ENCODE peak calls at places on chromosomes 3 and 15, in nine cellular contexts. F is cardiac muscle cell, J is AG09309, D is kidney epithelial cell, Z is A549, V is BJ, H is neural progenitor cell, W is SK-N-SH, R is sigmoid colon. M is an unnamed sample.

GRCh38 chr3:23959147-23959900 is 14.2 kb downstream of the NR1D2 start:
- DNase-seq in F (no peak), J (peak; percentile 63), D (peak; percentile 83), Z (peak; percentile 82), V (peak; percentile 91), H (no peak), W (no peak), R (no peak), M (no peak)

GRCh38 chr3:176430244-176430893 is 766.9 kb downstream of the TBL1XR1 start:
- DNase-seq in F (peak; percentile 38), J (peak; percentile 51), D (peak; percentile 5), Z (peak; percentile 5), V (peak; percentile 13), H (peak; percentile 33), W (peak; percentile 39), R (no peak), M (no peak)

GRCh38 chr3:49131576-49131975 is 1.3 kb downstream of the LAMB2 start:
- DNase-seq in F (no peak), J (no peak), D (no peak), Z (no peak), V (no peak), H (no peak), W (no peak), R (no peak), M (no peak)

GRCh38 chr15:35698978-35699377 is 153.0 kb upstream of the DPH6 start:
- DNase-seq in F (no peak), J (no peak), D (no peak), Z (no peak), V (no peak), H (no peak), W (no peak), R (no peak), M (no peak)

GRCh38 chr3:65619391-65620298 is 419.1 kb downstream of the MAGI1 start:
- DNase-seq in F (no peak), J (no peak), D (peak; percentile 10), Z (no peak), V (no peak), H (no peak), W (no peak), R (no peak), M (no peak)

GRCh38 chr15:48963524-48964113 is at the start of gene SHC4:
- DNase-seq in F (peak; percentile 67), J (peak; percentile 51), D (no peak), Z (peak; percentile 37), V (no peak), H (peak; percentile 85), W (peak; percentile 84), R (peak; percentile 87), M (peak; percentile 63)

GRCh38 chr15:85785887-85786777 is 8.6 kb downstream of the KLHL25 start:
- DNase-seq in F (no peak), J (no peak), D (no peak), Z (peak; percentile 83), V (no peak), H (no peak), W (no peak), R (no peak), M (no peak)

GRCh38 chr3:190870125-190870524 is 7.6 kb upstream of the GMNC start:
- DNase-seq in F (no peak), J (no peak), D (no peak), Z (no peak), V (no peak), H (no peak), W (no peak), R (no peak), M (no peak)

GRCh38 chr3:29144807-29145206 is 136.1 kb upstream of the RBMS3 start:
- DNase-seq in F (peak; percentile 42), J (peak; percentile 8), D (no peak), Z (no peak), V (peak; percentile 11), H (peak; percentile 14), W (peak; percentile 55), R (peak; percentile 71), M (no peak)

GRCh38 chr15:73442436-73442835 is 528 bp upstream of the REC114 start:
- DNase-seq in F (no peak), J (no peak), D (no peak), Z (no peak), V (no peak), H (no peak), W (no peak), R (no peak), M (no peak)

GRCh38 chr3:157406376-157406775 is 30.3 kb upstream of the PTX3 start:
- DNase-seq in F (no peak), J (no peak), D (no peak), Z (no peak), V (no peak), H (no peak), W (no peak), R (no peak), M (no peak)

GRCh38 chr3:13878711-13879101 is 1.2 kb downstream of the WNT7A start:
- DNase-seq in F (peak; percentile 26), J (no peak), D (no peak), Z (peak; percentile 32), V (no peak), H (peak; percentile 68), W (peak; percentile 69), R (no peak), M (peak; percentile 35)

GRCh38 chr3:25460751-25461150 is 32.7 kb downstream of the RARB start:
- DNase-seq in F (no peak), J (no peak), D (no peak), Z (no peak), V (no peak), H (no peak), W (no peak), R (no peak), M (no peak)

GRCh38 chr3:160870327-160870726 is 114.3 kb downstream of the PPM1L start:
- DNase-seq in F (peak; percentile 7), J (no peak), D (no peak), Z (no peak), V (no peak), H (peak; percentile 16), W (no peak), R (no peak), M (no peak)

GRCh38 chr3:81540787-81541186 is 220.7 kb downstream of the GBE1 start:
- DNase-seq in F (peak; percentile 31), J (no peak), D (no peak), Z (no peak), V (no peak), H (no peak), W (no peak), R (no peak), M (no peak)

GRCh38 chr3:116339441-116340028 is 105.8 kb downstream of the LSAMP start:
- DNase-seq in F (no peak), J (no peak), D (no peak), Z (no peak), V (peak; percentile 8), H (no peak), W (no peak), R (peak; percentile 86), M (no peak)

GRCh38 chr3:116341381-116341780 is 103.9 kb downstream of the LSAMP start:
- DNase-seq in F (no peak), J (no peak), D (no peak), Z (no peak), V (no peak), H (no peak), W (no peak), R (no peak), M (no peak)

GRCh38 chr3:116340680-116341216 is 104.5 kb downstream of the LSAMP start:
- DNase-seq in F (no peak), J (no peak), D (no peak), Z (no peak), V (no peak), H (no peak), W (peak; percentile 26), R (no peak), M (no peak)

GRCh38 chr3:116338713-116339112 is 106.6 kb downstream of the LSAMP start:
- DNase-seq in F (no peak), J (no peak), D (no peak), Z (no peak), V (no peak), H (peak; percentile 73), W (no peak), R (no peak), M (no peak)

DNA sequence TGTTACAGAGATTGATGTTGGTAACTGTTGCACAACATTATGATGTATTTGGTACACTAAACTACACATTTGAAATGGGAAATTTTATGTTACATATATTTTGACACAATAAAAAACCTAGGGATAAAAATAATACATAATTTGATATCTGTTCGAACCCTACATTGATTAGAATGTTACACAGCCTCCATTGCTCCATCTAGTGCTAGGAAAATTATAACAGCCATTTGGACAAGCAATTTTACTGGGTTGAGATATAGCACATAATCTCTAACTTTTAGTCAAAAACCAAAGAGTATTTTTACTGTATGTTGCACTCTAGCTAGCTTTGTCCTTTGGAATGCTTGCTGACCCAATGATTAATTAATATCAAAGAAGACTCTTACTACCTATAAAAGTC is 108.1 kb downstream of the LSAMP start:
- DNase-seq in F (no peak), J (no peak), D (no peak), Z (no peak), V (no peak), H (no peak), W (no peak), R (no peak), M (no peak)
- TF ChIP-seq CTCF in F (peak; percentile 23), J (no peak), D (no peak), Z (no peak), V (no peak), H (peak; percentile 28), W (peak; percentile 29), R (no peak), M (peak; percentile 28)

GRCh38 chr15:42775431-42775830 is 38.5 kb upstream of the CDAN1 start:
- DNase-seq in F (no peak), J (no peak), D (no peak), Z (no peak), V (no peak), H (no peak), W (no peak), R (no peak), M (no peak)
- TF ChIP-seq CTCF in F (no peak), J (no peak), D (no peak), Z (no peak), V (no peak), H (no peak), W (no peak), R (no peak), M (no peak)

GRCh38 chr3:116614795-116615362 is 94.7 kb upstream of the TUSC7 start:
- DNase-seq in F (peak; percentile 35), J (no peak), D (no peak), Z (peak; percentile 2), V (no peak), H (peak; percentile 29), W (peak; percentile 13), R (no peak), M (no peak)
- TF ChIP-seq CTCF in F (no peak), J (no peak), D (peak; percentile 49), Z (no peak), V (no peak), H (peak; percentile 64), W (peak; percentile 60), R (no peak), M (peak; percentile 78)

GRCh38 chr15:40914486-40914885 is 14.7 kb upstream of the DLL4 start:
- DNase-seq in F (no peak), J (no peak), D (no peak), Z (no peak), V (no peak), H (no peak), W (no peak), R (no peak), M (no peak)
- TF ChIP-seq CTCF in F (no peak), J (no peak), D (no peak), Z (peak; percentile 18), V (no peak), H (peak; percentile 45), W (no peak), R (no peak), M (no peak)